ENCODE peak calls at places on chromosomes 4 and X, in ten cellular contexts. V is ovary, M is RWPE2, K is cardiac muscle cell, I is right atrium auricular region, J is PC-3, N is tibial nerve, F is heart left ventricle, W is sigmoid colon, P is body of pancreas. G is an unnamed sample.

GRCh38 chr4:153641532-153641931 is 42.5 kb upstream of the TLR2 start:
- DNase-seq in V (no peak), M (no peak), K (no peak), I (peak; percentile 16), J (peak; percentile 16), N (no peak), F (no peak), W (no peak), P (no peak), G (no peak)

GRCh38 chr4:17385403-17385802 is 126.5 kb downstream of the QDPR start:
- DNase-seq in V (no peak), M (no peak), K (peak; percentile 1), I (no peak), J (no peak), N (no peak), F (no peak), W (no peak), P (no peak), G (no peak)

GRCh38 chrX:20968996-20969395 is 405.2 kb upstream of the CNKSR2 start:
- DNase-seq in V (no peak), M (no peak), K (no peak), I (no peak), J (peak; percentile 73), N (no peak), F (no peak), W (no peak), P (no peak), G (no peak)

GRCh38 chr4:74308215-74308614 is at the start of gene EPGN:
- DNase-seq in V (no peak), M (peak; percentile 70), K (no peak), I (no peak), J (peak; percentile 92), N (no peak), F (no peak), W (no peak), P (no peak), G (no peak)

GRCh38 chr4:154208424-154208823 is 283.2 kb downstream of the DCHS2 start:
- DNase-seq in V (no peak), M (peak; percentile 53), K (no peak), I (no peak), J (peak; percentile 6), N (no peak), F (no peak), W (no peak), P (no peak), G (no peak)

GRCh38 chr4:95170176-95170575 is 378.6 kb downstream of the UNC5C start:
- DNase-seq in V (no peak), M (no peak), K (no peak), I (no peak), J (no peak), N (no peak), F (no peak), W (no peak), P (no peak), G (no peak)

GRCh38 chr4:99949999-99950912 is at the start of gene H2AZ1:
- DNase-seq in V (peak; percentile 99), M (peak; percentile 99), K (peak; percentile 100), I (peak; percentile 100), J (peak; percentile 95), N (peak; percentile 98), F (peak; percentile 100), W (peak; percentile 100), P (peak; percentile 99), G (peak; percentile 88)

GRCh38 chrX:116317409-116317808 is 119.0 kb upstream of the SLC6A14 start:
- DNase-seq in V (no peak), M (no peak), K (peak; percentile 49), I (no peak), J (no peak), N (no peak), F (peak; percentile 48), W (peak; percentile 73), P (no peak), G (no peak)

GRCh38 chr4:8303485-8304281 is 34.1 kb downstream of the HTRA3 start:
- DNase-seq in V (peak; percentile 27), M (peak; percentile 30), K (no peak), I (no peak), J (peak; percentile 90), N (no peak), F (no peak), W (peak; percentile 60), P (no peak), G (peak; percentile 51)

GRCh38 chr4:123398151-123398802 is 1.7 kb downstream of the SPRY1 start:
- DNase-seq in V (peak; percentile 74), M (peak; percentile 72), K (peak; percentile 89), I (no peak), J (peak; percentile 55), N (peak; percentile 33), F (peak; percentile 75), W (peak; percentile 85), P (peak; percentile 80), G (no peak)

GRCh38 chrX:1466971-1467561 is 14.4 kb upstream of the ASMTL start:
- DNase-seq in V (no peak), M (peak; percentile 52), K (no peak), I (peak; percentile 57), J (no peak), N (no peak), F (no peak), W (peak; percentile 49), P (no peak), G (no peak)

GRCh38 chr4:52038109-52038912 is at the start of gene SGCB:
- DNase-seq in V (peak; percentile 65), M (peak; percentile 55), K (peak; percentile 74), I (peak; percentile 64), J (peak; percentile 58), N (peak; percentile 35), F (peak; percentile 76), W (peak; percentile 78), P (peak; percentile 53), G (no peak)

GRCh38 chr4:144562019-144562740 is 83.8 kb upstream of the HHIP start:
- DNase-seq in V (no peak), M (no peak), K (peak; percentile 13), I (no peak), J (no peak), N (no peak), F (no peak), W (no peak), P (no peak), G (no peak)

GRCh38 chr4:110618091-110619000 is 4.5 kb downstream of the PITX2 start:
- DNase-seq in V (no peak), M (peak; percentile 52), K (peak; percentile 73), I (no peak), J (peak; percentile 54), N (no peak), F (no peak), W (no peak), P (no peak), G (no peak)

GRCh38 chr4:44237643-44238042 is 211.0 kb downstream of the KCTD8 start:
- DNase-seq in V (no peak), M (no peak), K (no peak), I (no peak), J (peak; percentile 23), N (no peak), F (no peak), W (no peak), P (no peak), G (no peak)

GRCh38 chr4:85402371-85402770 is 72.6 kb upstream of the ARHGAP24 start:
- DNase-seq in V (no peak), M (no peak), K (no peak), I (no peak), J (no peak), N (no peak), F (no peak), W (no peak), P (no peak), G (peak; percentile 21)

GRCh38 chr4:94304365-94304971 is 38.2 kb downstream of the HPGDS start:
- DNase-seq in V (no peak), M (no peak), K (peak; percentile 56), I (no peak), J (peak; percentile 60), N (peak; percentile 68), F (no peak), W (no peak), P (no peak), G (peak; percentile 1)

GRCh38 chr4:39455486-39455885 is 3.2 kb downstream of the RPL9 start:
- DNase-seq in V (no peak), M (no peak), K (no peak), I (no peak), J (no peak), N (no peak), F (no peak), W (no peak), P (no peak), G (no peak)
- H3K4me3 ChIP-seq in V (no peak overlapping the region), M (no peak overlapping the region), K (no peak overlapping the region), I (no peak overlapping the region), J (no peak overlapping the region), N (no peak overlapping the region), F (no peak overlapping the region), W (no peak overlapping the region), P (no peak overlapping the region), G (no peak overlapping the region)

GRCh38 chr4:4687935-4688727 is 146.3 kb upstream of the STX18 start:
- DNase-seq in V (no peak), M (no peak), K (no peak), I (no peak), J (no peak), N (no peak), F (no peak), W (no peak), P (no peak), G (no peak)

GRCh38 chr4:4693258-4693657 is 151.4 kb upstream of the STX18 start:
- DNase-seq in V (no peak), M (no peak), K (no peak), I (no peak), J (no peak), N (no peak), F (no peak), W (no peak), P (no peak), G (no peak)

GRCh38 chr4:4690854-4691253 is 149.0 kb upstream of the STX18 start:
- DNase-seq in V (no peak), M (no peak), K (no peak), I (no peak), J (no peak), N (no peak), F (no peak), W (no peak), P (no peak), G (no peak)

GRCh38 chr4:4687100-4687499 is 145.3 kb upstream of the STX18 start:
- DNase-seq in V (no peak), M (no peak), K (no peak), I (no peak), J (no peak), N (no peak), F (no peak), W (no peak), P (no peak), G (no peak)

GRCh38 chr4:4689694-4690440 is 148.0 kb upstream of the STX18 start:
- DNase-seq in V (no peak), M (no peak), K (no peak), I (no peak), J (no peak), N (no peak), F (no peak), W (no peak), P (no peak), G (no peak)
- TF ChIP-seq CTCF in V (no peak), M (no peak), K (no peak), I (no peak), J (no peak), N (no peak), F (no peak), W (no peak), P (no peak), G (no peak)

GRCh38 chr4:39302901-39303300 is 63.3 kb downstream of the RFC1 start:
- DNase-seq in V (no peak), M (no peak), K (no peak), I (no peak), J (no peak), N (no peak), F (no peak), W (no peak), P (no peak), G (no peak)
- H3K36me3 ChIP-seq in V (no peaks in the 10 kb centered on the region), M (peaks cover 91% of the 10 kb centered on the region), K (peaks cover 50% of the 10 kb centered on the region), I (peaks cover 59% of the 10 kb centered on the region), J (peaks cover 23% of the 10 kb centered on the region), N (no peaks in the 10 kb centered on the region), F (peaks cover 89% of the 10 kb centered on the region), W (peaks cover 42% of the 10 kb centered on the region), P (peaks cover 10% of the 10 kb centered on the region), G (peaks cover 8% of the 10 kb centered on the region)

GRCh38 chr4:151407466-151408379 is 1.3 kb upstream of the FHIP1A start:
- DNase-seq in V (peak; percentile 18), M (no peak), K (no peak), I (no peak), J (peak; percentile 37), N (no peak), F (peak; percentile 36), W (no peak), P (peak; percentile 56), G (no peak)
- H3K4me3 ChIP-seq in V (peak overlapping the region; percentile 64), M (peak overlapping the region; percentile 83), K (peak overlapping the region; percentile 62), I (peak overlapping the region; percentile 60), J (peak overlapping the region; percentile 97), N (peak overlapping the region; percentile 45), F (peak overlapping the region; percentile 75), W (peak overlapping the region; percentile 50), P (peak overlapping the region; percentile 43), G (peak overlapping the region; percentile 46)